ENCODE peak calls at places on chromosomes 1 and 21, in seven cellular contexts. D is left ventricle myocardium inferior, F is iPS-NIHi11, U is M059J, L is H7, R is NCI-H510A, J is mucosa of gallbladder. Q is an unnamed sample.

GRCh38 chr1:230277201-230277771 is 148.8 kb downstream of the PGBD5 start:
- DNase-seq in D (no peak), F (peak), U (no peak), L (peak), R (no peak), J (no peak), Q (no peak)

GRCh38 chr1:153478692-153479618 is 18.5 kb upstream of the S100A7 start:
- DNase-seq in D (no peak), F (no peak), U (no peak), L (no peak), R (no peak), J (no peak), Q (peak)

GRCh38 chr1:26126321-26127084 is 14.9 kb downstream of the PDIK1L start:
- DNase-seq in D (no peak), F (no peak), U (peak), L (no peak), R (peak), J (peak), Q (no peak)

GRCh38 chr1:150093805-150094204 is 26.2 kb downstream of the VPS45 start:
- DNase-seq in D (no peak), F (no peak), U (no peak), L (no peak), R (no peak), J (no peak), Q (no peak)

GRCh38 chr1:27668808-27669723 is 2.9 kb downstream of the IFI6 start:
- DNase-seq in D (peak), F (peak), U (peak), L (peak), R (peak), J (peak), Q (peak)

GRCh38 chr1:156599811-156600210 is 1.5 kb downstream of the GPATCH4 start:
- DNase-seq in D (no peak), F (no peak), U (peak), L (no peak), R (no peak), J (no peak), Q (no peak)

GRCh38 chr1:20403423-20404145 is 82.4 kb downstream of the CAMK2N1 start:
- DNase-seq in D (no peak), F (no peak), U (no peak), L (no peak), R (no peak), J (no peak), Q (no peak)

GRCh38 chr1:211579434-211580302 is 707 bp upstream of the SLC30A1 start:
- DNase-seq in D (peak), F (no peak), U (peak), L (no peak), R (no peak), J (no peak), Q (no peak)

GRCh38 chr1:17878837-17879236 is 123.7 kb downstream of the ACTL8 start:
- DNase-seq in D (no peak), F (no peak), U (peak), L (no peak), R (no peak), J (no peak), Q (no peak)

GRCh38 chr1:18461656-18462055 is 19.1 kb upstream of the KLHDC7A start:
- DNase-seq in D (no peak), F (no peak), U (no peak), L (no peak), R (no peak), J (no peak), Q (no peak)

GRCh38 chr1:232136136-232136535 is 493.8 kb downstream of the SIPA1L2 start:
- DNase-seq in D (no peak), F (no peak), U (no peak), L (no peak), R (no peak), J (no peak), Q (no peak)

GRCh38 chr1:75130312-75130677 is 3.9 kb upstream of the LHX8 start:
- DNase-seq in D (no peak), F (peak), U (no peak), L (peak), R (no peak), J (no peak), Q (no peak)

GRCh38 chr1:16017461-16018303 is at the start of gene HSPB7:
- DNase-seq in D (peak), F (peak), U (peak), L (peak), R (no peak), J (peak), Q (peak)

GRCh38 chr1:115295904-115296696 is 41.9 kb downstream of the NGF start:
- DNase-seq in D (no peak), F (no peak), U (no peak), L (no peak), R (no peak), J (no peak), Q (no peak)

GRCh38 chr1:201275266-201275666 is 8.0 kb upstream of the PKP1 start:
- DNase-seq in D (peak), F (peak), U (peak), L (peak), R (no peak), J (peak), Q (no peak)

GRCh38 chr1:17119744-17120482 is 662 bp upstream of the PADI2 start:
- DNase-seq in D (no peak), F (peak), U (no peak), L (peak), R (no peak), J (no peak), Q (peak)

GRCh38 chr1:9886063-9886742 is 23.9 kb downstream of the CTNNBIP1 start:
- DNase-seq in D (peak), F (no peak), U (no peak), L (peak), R (no peak), J (no peak), Q (no peak)

GRCh38 chr1:177017453-177017852 is 147.1 kb downstream of the ASTN1 start:
- DNase-seq in D (no peak), F (no peak), U (no peak), L (no peak), R (no peak), J (no peak), Q (no peak)

GRCh38 chr1:41331546-41331917 is 29.7 kb upstream of the FOXO6 start:
- DNase-seq in D (no peak), F (no peak), U (no peak), L (no peak), R (no peak), J (no peak), Q (no peak)

GRCh38 chr1:100893718-100894117 is 924 bp downstream of the EXTL2 start:
- DNase-seq in D (no peak), F (no peak), U (no peak), L (no peak), R (no peak), J (no peak), Q (no peak)

GRCh38 chr1:235275223-235275622 is 52.8 kb downstream of the ARID4B start:
- DNase-seq in D (no peak), F (no peak), U (no peak), L (no peak), R (no peak), J (no peak), Q (no peak)

GRCh38 chr21:46585191-46585953 is 19.5 kb downstream of the S100B start:
- DNase-seq in D (no peak), F (no peak), U (no peak), L (no peak), R (no peak), J (no peak), Q (no peak)

GRCh38 chr1:203512830-203513578 is 19.1 kb downstream of the OPTC start:
- DNase-seq in D (no peak), F (peak), U (peak), L (no peak), R (no peak), J (peak), Q (no peak)

GRCh38 chr1:20493839-20494608 is 8.0 kb upstream of the CAMK2N1 start:
- DNase-seq in D (peak), F (peak), U (peak), L (peak), R (peak), J (peak), Q (peak)

Q was measured in glutamatergic neuron.